ENCODE peak calls at places on chromosome 11, in six cellular contexts. S is A549, F is mucosa of descending colon, V is fibroblast of pulmonary artery, X is cardiac muscle cell, R is HCT116. J is an unnamed sample.

GRCh38 chr11:102833731-102834130 is 9.7 kb downstream of the MMP3 start:
- DNase-seq in S (no peak), F (no peak), V (no peak), X (no peak), R (no peak), J (no peak)

GRCh38 chr11:68076371-68077042 is 37.7 kb downstream of the TCIRG1 start:
- DNase-seq in S (no peak), F (no peak), V (no peak), X (no peak), R (no peak), J (no peak)

GRCh38 chr11:97610000-97610399 is 1220.2 kb downstream of the JRKL start:
- DNase-seq in S (no peak), F (no peak), V (peak; percentile 29), X (peak; percentile 38), R (no peak), J (no peak)

GRCh38 chr11:102280237-102280833 is 36.9 kb upstream of the BIRC3 start:
- DNase-seq in S (no peak), F (peak; percentile 43), V (no peak), X (no peak), R (no peak), J (no peak)

GRCh38 chr11:102843474-102843873 is at the start of gene MMP3:
- DNase-seq in S (no peak), F (no peak), V (no peak), X (no peak), R (no peak), J (no peak)

GRCh38 chr11:129861702-129862107 is 33.7 kb downstream of the NFRKB start:
- DNase-seq in S (peak; percentile 84), F (peak; percentile 67), V (peak; percentile 94), X (peak; percentile 94), R (peak; percentile 61), J (no peak)

GRCh38 chr11:76609736-76610370 is 60.7 kb downstream of the LRRC32 start:
- DNase-seq in S (no peak), F (no peak), V (no peak), X (peak; percentile 41), R (no peak), J (no peak)

GRCh38 chr11:86548278-86548917 is 124.0 kb downstream of the ME3 start:
- DNase-seq in S (no peak), F (no peak), V (peak; percentile 77), X (peak; percentile 75), R (no peak), J (no peak)

GRCh38 chr11:101909087-101909486 is 5.7 kb upstream of the CEP126 start:
- DNase-seq in S (no peak), F (no peak), V (no peak), X (peak; percentile 7), R (no peak), J (no peak)

DNA sequence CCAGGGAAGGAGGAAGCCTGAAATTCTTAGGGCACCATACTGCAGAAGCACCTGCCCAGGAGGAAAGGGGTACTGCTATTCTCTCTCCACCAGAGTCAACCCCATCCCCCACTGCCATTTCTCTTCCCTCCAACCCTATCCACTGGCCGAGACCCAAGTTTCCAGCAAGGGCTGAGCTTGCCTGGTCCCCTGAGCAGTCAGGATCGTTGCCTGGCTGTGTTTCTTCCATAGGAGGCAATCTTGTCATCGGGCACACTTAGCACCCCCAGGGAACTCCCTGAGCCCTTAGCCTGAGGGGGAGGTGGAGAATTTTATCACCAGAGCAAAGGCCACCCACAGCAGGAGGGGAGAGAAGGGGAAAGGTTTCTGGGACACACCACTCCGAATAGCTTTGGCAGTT is 115.8 kb upstream of the NECTIN1 start:
- DNase-seq in S (no peak), F (no peak), V (no peak), X (no peak), R (no peak), J (no peak)
- H3K4me3 ChIP-seq in S (no peak overlapping the region), F (no peak overlapping the region), V (no peak overlapping the region), X (no peak overlapping the region), R (no peak overlapping the region), J (no peak overlapping the region)

GRCh38 chr11:32550207-32550606 is 33.4 kb upstream of the EIF3M start:
- DNase-seq in S (no peak), F (no peak), V (no peak), X (no peak), R (no peak), J (no peak)
- TF ChIP-seq CTCF in S (no peak), F (no peak), V (no peak), X (no peak), R (no peak), J (no peak)

GRCh38 chr11:62646825-62647608 is 604 bp upstream of the GANAB start:
- DNase-seq in S (no peak), F (peak; percentile 48), V (no peak), X (no peak), R (no peak), J (no peak)
- H3K4me3 ChIP-seq in S (no peak overlapping the region), F (no peak overlapping the region), V (no peak overlapping the region), X (no peak overlapping the region), R (no peak overlapping the region), J (no peak overlapping the region)

GRCh38 chr11:117908959-117909610 is 20.1 kb downstream of the TMPRSS13 start:
- DNase-seq in S (no peak), F (no peak), V (no peak), X (no peak), R (no peak), J (no peak)
- TF ChIP-seq CTCF in S (no peak), F (no peak), V (no peak), X (no peak), R (no peak), J (no peak)

GRCh38 chr11:65554057-65554818 is 3.9 kb downstream of the LTBP3 start:
- DNase-seq in S (no peak), F (no peak), V (no peak), X (no peak), R (no peak), J (no peak)
- H3K4me3 ChIP-seq in S (no peak overlapping the region), F (no peak overlapping the region), V (no peak overlapping the region), X (no peak overlapping the region), R (no peak overlapping the region), J (no peak overlapping the region)